ENCODE peak calls at places on chromosomes 11 and 22, in four cellular contexts. R is WTC11, J is HepG2, B is K562. O is an unnamed sample.

GRCh38 chr11:126496576-126497403 is 141.3 kb downstream of the ST3GAL4 start:
- DNase-seq in R (no peak), J (no peak), B (no peak), O (no peak)

GRCh38 chr22:33969052-33969451 is 48.8 kb upstream of the LARGE1 start:
- DNase-seq in R (no peak), J (no peak), B (no peak), O (no peak)

GRCh38 chr22:36381513-36382079 is 6.2 kb downstream of the MYH9 start:
- DNase-seq in R (no peak), J (no peak), B (no peak), O (no peak)

GRCh38 chr11:104870910-104871309 is 27.4 kb downstream of the CASP12 start:
- DNase-seq in R (no peak), J (no peak), B (no peak), O (no peak)

GRCh38 chr11:128860571-128861361 is 6.3 kb downstream of the KCNJ1 start:
- DNase-seq in R (no peak), J (no peak), B (no peak), O (no peak)

GRCh38 chr11:33699515-33700424 is 856 bp downstream of the C11orf91 start:
- DNase-seq in R (no peak), J (peak), B (peak), O (peak)

GRCh38 chr11:106608677-106609076 is 409.6 kb downstream of the GUCY1A2 start:
- DNase-seq in R (no peak), J (no peak), B (no peak), O (no peak)

GRCh38 chr22:17851754-17852153 is 77.5 kb upstream of the BID start:
- DNase-seq in R (no peak), J (no peak), B (no peak), O (no peak)

GRCh38 chr11:3873712-3874349 is 18.4 kb downstream of the STIM1 start:
- DNase-seq in R (no peak), J (no peak), B (no peak), O (no peak)

GRCh38 chr11:62680825-62681240 is 2.0 kb upstream of the UBXN1 start:
- DNase-seq in R (no peak), J (peak), B (peak), O (peak)

GRCh38 chr11:130403301-130403804 is 25.1 kb downstream of the ADAMTS8 start:
- DNase-seq in R (no peak), J (no peak), B (no peak), O (no peak)

GRCh38 chr22:44823806-44824205 is 71.4 kb downstream of the ARHGAP8 start:
- DNase-seq in R (no peak), J (no peak), B (no peak), O (no peak)
- TF ChIP-seq ELF4 in R (no peak), J (no peak), B (no peak), O (no peak)

GRCh38 chr11:44778200-44779100 is 51.7 kb downstream of the TSPAN18 start:
- DNase-seq in R (no peak), J (no peak), B (peak), O (no peak)

GRCh38 chr11:44775366-44776356 is 48.9 kb downstream of the TSPAN18 start:
- DNase-seq in R (peak), J (peak), B (peak), O (peak)

GRCh38 chr11:44776840-44777536 is 50.2 kb downstream of the TSPAN18 start:
- DNase-seq in R (no peak), J (no peak), B (no peak), O (no peak)

GRCh38 chr11:44779736-44780520 is 53.2 kb downstream of the TSPAN18 start:
- DNase-seq in R (no peak), J (no peak), B (no peak), O (no peak)

DNA sequence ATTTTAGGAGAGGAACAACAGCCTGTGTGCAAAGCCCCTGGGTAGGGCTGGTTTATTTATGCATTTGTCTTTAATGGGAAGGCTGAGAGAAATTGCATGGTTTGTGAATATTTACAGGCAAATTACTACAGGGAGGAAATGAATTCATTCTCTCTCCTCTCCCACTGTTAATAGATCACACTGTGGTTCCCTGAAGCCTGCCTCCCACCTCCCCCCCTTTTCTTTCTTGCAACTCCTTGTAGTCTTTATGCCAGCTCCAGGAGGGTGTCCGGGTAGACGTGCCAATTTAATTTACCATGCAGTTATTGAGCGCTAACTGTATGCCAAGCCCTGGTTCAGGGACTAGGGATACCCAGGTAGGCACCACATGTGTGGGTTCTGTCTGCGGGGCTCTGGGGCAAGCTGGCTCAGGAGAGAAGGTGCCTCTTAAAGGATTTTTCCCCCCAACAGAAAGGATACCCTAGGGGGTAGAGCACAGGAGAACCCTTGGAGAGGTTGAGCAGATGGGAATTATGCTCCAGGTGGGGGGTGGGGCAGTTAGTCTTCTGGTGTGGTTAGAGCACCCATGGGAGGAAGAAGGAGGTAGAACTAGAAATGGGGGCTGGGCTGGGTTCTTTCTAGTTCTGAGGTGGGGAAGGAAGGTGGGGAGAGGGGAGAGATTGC is 50.9 kb downstream of the TSPAN18 start:
- DNase-seq in R (no peak), J (no peak), B (no peak), O (no peak)
- TF ChIP-seq SP1 in R (no peak), J (no peak), B (no peak), O (no peak)

GRCh38 chr11:115660072-115660805 is 156.0 kb upstream of the CADM1 start:
- DNase-seq in R (peak), J (no peak), B (no peak), O (no peak)
- TF ChIP-seq ELF4 in R (no peak), J (no peak), B (no peak), O (no peak)

GRCh38 chr11:91984033-91984568 is 240.5 kb upstream of the FAT3 start:
- DNase-seq in R (no peak), J (no peak), B (no peak), O (no peak)

GRCh38 chr11:91979775-91980174 is 244.8 kb upstream of the FAT3 start:
- DNase-seq in R (no peak), J (no peak), B (no peak), O (no peak)

GRCh38 chr11:91986218-91986617 is 238.4 kb upstream of the FAT3 start:
- DNase-seq in R (no peak), J (no peak), B (no peak), O (no peak)

GRCh38 chr11:91978747-91979146 is 245.9 kb upstream of the FAT3 start:
- DNase-seq in R (no peak), J (no peak), B (no peak), O (no peak)

DNA sequence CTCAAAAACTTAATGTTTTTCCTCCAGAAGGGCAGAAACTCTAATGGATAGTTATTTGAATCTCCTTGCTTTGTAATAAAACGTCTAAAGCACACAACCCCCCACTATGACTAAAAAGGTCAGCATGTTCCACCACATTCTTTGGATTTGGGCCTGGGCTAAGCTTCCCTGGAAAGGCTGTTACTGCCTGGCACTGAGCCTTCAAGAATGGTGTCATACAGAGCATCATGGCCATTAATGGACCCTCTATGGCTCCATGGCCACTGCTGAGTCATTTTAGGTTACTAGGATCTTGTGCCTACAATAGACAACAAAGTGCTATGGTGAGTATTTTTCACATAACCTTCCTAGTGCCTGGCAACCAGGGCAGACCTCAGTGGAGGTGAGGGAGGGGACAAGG is 242.6 kb upstream of the FAT3 start:
- DNase-seq in R (no peak), J (no peak), B (no peak), O (no peak)
- TF ChIP-seq SP1 in R (no peak), J (no peak), B (no peak), O (no peak)

DNA sequence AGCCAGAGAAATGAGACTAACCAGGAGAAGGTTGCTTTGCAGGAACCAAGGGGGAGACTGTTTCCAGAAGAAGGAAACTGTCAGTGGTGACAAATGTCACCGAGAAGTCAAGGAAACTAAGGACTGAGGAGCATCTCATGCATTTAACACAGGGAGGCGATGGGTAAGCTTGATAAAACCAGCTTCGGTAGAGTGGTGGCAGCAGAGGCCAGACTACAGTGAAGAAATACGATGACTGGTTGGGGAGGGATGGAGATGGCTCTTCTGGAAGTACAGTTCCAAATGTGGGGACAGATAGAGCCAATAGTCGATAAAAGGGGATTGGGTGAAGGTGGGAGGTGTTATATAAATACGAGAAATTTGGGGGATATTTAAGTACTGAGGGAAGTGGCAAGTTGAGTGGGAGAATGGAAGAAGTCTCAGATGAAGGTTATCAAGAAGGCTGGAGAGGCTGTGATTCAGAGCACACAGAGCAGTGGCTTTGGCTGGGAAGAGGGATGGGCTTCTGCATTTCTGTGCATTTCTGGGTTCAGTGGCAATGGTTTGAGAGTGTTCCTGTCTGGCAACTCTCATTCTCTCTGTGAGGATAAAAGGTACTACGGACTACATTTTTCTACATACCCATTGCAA is 29.2 kb downstream of the SC5D start:
- DNase-seq in R (peak), J (no peak), B (no peak), O (no peak)
- TF ChIP-seq ELF4 in R (no peak), J (no peak), B (no peak), O (no peak)